ENCODE peak calls at places on chromosomes 1 and 21, in nine cellular contexts. O is H1, S is fibroblast of lung, I is cardiac fibroblast, T is astrocyte of the cerebellum, X is heart right ventricle, C is heart left ventricle, Q is ascending aorta, Z is uterus. H is an unnamed sample.
A peak's percentile ranks its signal among the peaks of the same experiment; 100 is the strongest.

GRCh38 chr1:201501144-201501543 is 5.8 kb downstream of the CSRP1 start:
- DNase-seq in Z (peak; percentile 78), S (peak; percentile 69), X (no peak), T (no peak), Q (peak; percentile 81), C (no peak), I (peak; percentile 80), O (no peak), H (no peak)

GRCh38 chr1:21921100-21921875 is 15.8 kb downstream of the HSPG2 start:
- DNase-seq in X (no peak), O (no peak), Q (no peak), I (no peak), T (no peak), S (no peak), Z (no peak), C (no peak), H (no peak)

GRCh38 chr1:206680279-206680678 is 4.4 kb upstream of the MAPKAPK2 start:
- DNase-seq in Q (no peak), C (no peak), Z (no peak), S (no peak), T (no peak), X (no peak), I (no peak), O (no peak), H (no peak)

GRCh38 chr1:18927654-18928272 is 25.4 kb upstream of the ALDH4A1 start:
- DNase-seq in O (no peak), X (no peak), Z (no peak), C (no peak), Q (no peak), S (no peak), T (no peak), I (peak; percentile 48), H (no peak)

GRCh38 chr21:37915516-37915915 is 741 bp downstream of the KCNJ6 start:
- DNase-seq in O (no peak), S (no peak), Q (no peak), I (no peak), C (no peak), T (no peak), Z (no peak), X (no peak), H (no peak)

GRCh38 chr1:26279598-26280332 is at the start of gene SH3BGRL3:
- DNase-seq in C (peak; percentile 92), Q (peak; percentile 94), I (peak; percentile 77), S (peak; percentile 82), T (no peak), X (peak; percentile 88), O (no peak), Z (peak; percentile 83), H (no peak)

GRCh38 chr1:156436319-156437043 is 64.1 kb downstream of the MEF2D start:
- DNase-seq in I (no peak), C (no peak), Z (no peak), O (no peak), Q (no peak), X (no peak), S (no peak), T (no peak), H (no peak)

GRCh38 chr1:154485106-154485505 is 16.9 kb upstream of the TDRD10 start:
- DNase-seq in Q (peak; percentile 64), S (no peak), C (peak; percentile 77), X (peak; percentile 88), I (peak; percentile 58), O (no peak), Z (peak; percentile 66), T (no peak), H (no peak)

GRCh38 chr1:53137729-53138128 is 4.7 kb downstream of the SLC1A7 start:
- DNase-seq in O (no peak), X (no peak), Q (no peak), S (no peak), Z (no peak), I (peak; percentile 32), C (no peak), T (no peak), H (no peak)

GRCh38 chr1:244350027-244350426 is 101.7 kb downstream of the ADSS2 start:
- DNase-seq in X (no peak), O (no peak), T (no peak), S (no peak), Z (no peak), C (no peak), Q (no peak), I (no peak), H (no peak)

GRCh38 chr21:45504021-45504515 is 38.2 kb downstream of the SLC19A1 start:
- DNase-seq in T (no peak), S (no peak), X (no peak), Z (no peak), C (peak; percentile 16), O (no peak), Q (peak; percentile 59), I (no peak), H (no peak)

GRCh38 chr1:193114485-193115095 is 7.2 kb upstream of the CDC73 start:
- DNase-seq in I (no peak), Z (no peak), S (peak; percentile 24), X (no peak), Q (no peak), T (no peak), O (no peak), C (no peak), H (no peak)

GRCh38 chr1:154329551-154330131 is 4.3 kb downstream of the ATP8B2 start:
- DNase-seq in T (no peak), Z (no peak), X (no peak), Q (no peak), O (no peak), C (no peak), S (no peak), I (no peak), H (no peak)

GRCh38 chr21:44993321-44994015 is 53.6 kb downstream of the SLX9 start:
- DNase-seq in I (no peak), Q (no peak), T (no peak), C (peak; percentile 27), X (no peak), S (no peak), Z (no peak), O (no peak), H (no peak)

GRCh38 chr21:31446206-31446900 is 102.3 kb upstream of the TIAM1 start:
- DNase-seq in O (no peak), Q (no peak), T (no peak), I (no peak), S (no peak), Z (no peak), X (no peak), C (no peak), H (no peak)

GRCh38 chr1:14486401-14487110 is 111.9 kb upstream of the KAZN start:
- DNase-seq in S (peak; percentile 86), C (peak; percentile 47), Z (no peak), O (no peak), X (peak; percentile 18), T (peak; percentile 96), Q (peak; percentile 69), I (peak; percentile 21), H (peak; percentile 87)

GRCh38 chr1:160439718-160440117 is 39.4 kb downstream of the VANGL2 start:
- DNase-seq in O (no peak), I (no peak), Z (no peak), Q (no peak), T (no peak), X (no peak), C (no peak), S (no peak), H (no peak)

GRCh38 chr1:29736582-29737188 is 500.4 kb downstream of the PTPRU start:
- DNase-seq in Q (no peak), S (peak; percentile 65), T (peak; percentile 67), Z (no peak), X (peak; percentile 45), C (no peak), O (no peak), I (peak; percentile 61), H (no peak)

GRCh38 chr1:6852136-6852890 is 67.1 kb downstream of the CAMTA1 start:
- DNase-seq in O (no peak), S (no peak), Q (no peak), Z (no peak), T (no peak), I (no peak), C (no peak), X (no peak), H (no peak)

GRCh38 chr1:15939181-15940109 is 36.5 kb downstream of the ZBTB17 start:
- DNase-seq in C (peak; percentile 28), Q (peak; percentile 60), I (peak; percentile 59), Z (no peak), O (no peak), X (no peak), T (no peak), S (peak; percentile 38), H (no peak)

GRCh38 chr1:24822887-24823286 is 77.6 kb downstream of the CLIC4 start:
- DNase-seq in Z (no peak), X (no peak), Q (no peak), I (no peak), S (no peak), C (no peak), T (no peak), O (no peak), H (no peak)

GRCh38 chr1:55632058-55632457 is 416.9 kb upstream of the USP24 start:
- DNase-seq in C (no peak), I (peak; percentile 89), Z (no peak), X (no peak), T (no peak), Q (no peak), S (peak; percentile 76), O (no peak), H (peak; percentile 45)

GRCh38 chr1:163924041-163924440 is 602.3 kb downstream of the NUF2 start:
- DNase-seq in I (no peak), O (no peak), Q (no peak), C (no peak), X (no peak), T (no peak), Z (no peak), S (no peak), H (no peak)

GRCh38 chr1:182054698-182055326 is 6.7 kb downstream of the ZNF648 start:
- DNase-seq in X (peak; percentile 34), O (no peak), Z (peak; percentile 31), T (no peak), I (peak; percentile 7), C (no peak), Q (no peak), S (peak; percentile 6), H (no peak)
- TF ChIP-seq CTCF in X (peak; percentile 52), O (no peak), Z (no peak), T (peak; percentile 42), I (no peak), C (peak; percentile 29), Q (peak; percentile 35), S (peak; percentile 27), H (peak; percentile 9)

GRCh38 chr1:208238710-208239517 is 5.3 kb downstream of the PLXNA2 start:
- DNase-seq in T (no peak), C (no peak), Q (peak; percentile 67), I (peak; percentile 76), O (no peak), X (no peak), Z (peak; percentile 55), S (peak; percentile 74), H (no peak)
- TF ChIP-seq CTCF in T (peak; percentile 89), C (peak; percentile 82), Q (peak; percentile 80), I (peak; percentile 81), O (peak; percentile 48), X (peak; percentile 83), Z (peak; percentile 76), S (peak; percentile 86), H (peak; percentile 74)

GRCh38 chr21:41508415-41509205 is 652 bp upstream of the TMPRSS2 start:
- DNase-seq in T (no peak), X (no peak), O (no peak), Z (no peak), C (no peak), S (no peak), I (no peak), Q (no peak), H (no peak)
- TF ChIP-seq CTCF in T (no peak), X (no peak), O (no peak), Z (no peak), C (no peak), S (no peak), I (no peak), Q (no peak), H (no peak)

GRCh38 chr1:98260839-98261238 is 340.0 kb upstream of the DPYD start:
- DNase-seq in I (no peak), C (no peak), Z (no peak), S (no peak), X (no peak), T (no peak), O (no peak), Q (no peak), H (no peak)
- TF ChIP-seq CTCF in I (peak; percentile 7), C (no peak), Z (no peak), S (no peak), X (no peak), T (no peak), O (no peak), Q (no peak), H (no peak)